ENCODE peak calls at places on chromosomes 1 and 21, in five cellular contexts. One of them, this sample, is unnamed.

GRCh38 chr1:83692524-83693336 is 306.2 kb downstream of the TTLL7 start:
- DNase-seq in WTC11: peak
- DNase-seq in NCI-H2171 treated with DMSO at 0.1 percent for 48 hours: no peak
- DNase-seq in non-pigmented ciliary epithelial cell: peak
- DNase-seq in vagina: no peak
- DNase-seq in this sample: no peak

GRCh38 chr21:26127918-26128317 is 42.7 kb downstream of the APP start:
- DNase-seq in WTC11: no peak
- DNase-seq in NCI-H2171 treated with DMSO at 0.1 percent for 48 hours: no peak
- DNase-seq in non-pigmented ciliary epithelial cell: no peak
- DNase-seq in vagina: no peak
- DNase-seq in this sample: peak

GRCh38 chr1:108190686-108191416 is 9.3 kb downstream of the SLC25A24 start:
- DNase-seq in WTC11: no peak
- DNase-seq in NCI-H2171 treated with DMSO at 0.1 percent for 48 hours: peak
- DNase-seq in non-pigmented ciliary epithelial cell: no peak
- DNase-seq in vagina: no peak
- DNase-seq in this sample: no peak

GRCh38 chr1:97412155-97412554 is 508.7 kb downstream of the DPYD start:
- DNase-seq in WTC11: no peak
- DNase-seq in NCI-H2171 treated with DMSO at 0.1 percent for 48 hours: no peak
- DNase-seq in non-pigmented ciliary epithelial cell: no peak
- DNase-seq in vagina: no peak
- DNase-seq in this sample: no peak

GRCh38 chr1:211697356-211697755 is 21.9 kb upstream of the NEK2 start:
- DNase-seq in WTC11: no peak
- DNase-seq in NCI-H2171 treated with DMSO at 0.1 percent for 48 hours: peak
- DNase-seq in non-pigmented ciliary epithelial cell: no peak
- DNase-seq in vagina: no peak
- DNase-seq in this sample: no peak

GRCh38 chr1:47434051-47434842 is 3.6 kb upstream of the FOXD2 start:
- DNase-seq in WTC11: no peak
- DNase-seq in NCI-H2171 treated with DMSO at 0.1 percent for 48 hours: no peak
- DNase-seq in non-pigmented ciliary epithelial cell: no peak
- DNase-seq in vagina: no peak
- DNase-seq in this sample: no peak

GRCh38 chr21:28272272-28272992 is 720.2 kb downstream of the LTN1 start:
- DNase-seq in WTC11: no peak
- DNase-seq in NCI-H2171 treated with DMSO at 0.1 percent for 48 hours: no peak
- DNase-seq in non-pigmented ciliary epithelial cell: no peak
- DNase-seq in vagina: no peak
- DNase-seq in this sample: no peak

GRCh38 chr1:41670558-41670957 is 186.1 kb upstream of the EDN2 start:
- DNase-seq in WTC11: no peak
- DNase-seq in NCI-H2171 treated with DMSO at 0.1 percent for 48 hours: no peak
- DNase-seq in non-pigmented ciliary epithelial cell: peak
- DNase-seq in vagina: no peak
- DNase-seq in this sample: peak

GRCh38 chr1:105137543-105138444 is 1388.1 kb downstream of the AMY1C start:
- DNase-seq in WTC11: peak
- DNase-seq in NCI-H2171 treated with DMSO at 0.1 percent for 48 hours: peak
- DNase-seq in non-pigmented ciliary epithelial cell: no peak
- DNase-seq in vagina: no peak
- DNase-seq in this sample: peak

GRCh38 chr21:37986751-37987399 is 70.6 kb upstream of the KCNJ6 start:
- DNase-seq in WTC11: no peak
- DNase-seq in NCI-H2171 treated with DMSO at 0.1 percent for 48 hours: peak
- DNase-seq in non-pigmented ciliary epithelial cell: no peak
- DNase-seq in vagina: no peak
- DNase-seq in this sample: no peak

GRCh38 chr1:2212542-2213491 is 15.3 kb upstream of the SKI start:
- DNase-seq in WTC11: peak
- DNase-seq in NCI-H2171 treated with DMSO at 0.1 percent for 48 hours: peak
- DNase-seq in non-pigmented ciliary epithelial cell: peak
- DNase-seq in vagina: no peak
- DNase-seq in this sample: peak

GRCh38 chr1:47755368-47755990 is 241.7 kb downstream of the TRABD2B start:
- DNase-seq in WTC11: peak
- DNase-seq in NCI-H2171 treated with DMSO at 0.1 percent for 48 hours: no peak
- DNase-seq in non-pigmented ciliary epithelial cell: no peak
- DNase-seq in vagina: no peak
- DNase-seq in this sample: peak

GRCh38 chr1:204331847-204332487 is 27.8 kb downstream of the PLEKHA6 start:
- DNase-seq in WTC11: no peak
- DNase-seq in NCI-H2171 treated with DMSO at 0.1 percent for 48 hours: no peak
- DNase-seq in non-pigmented ciliary epithelial cell: no peak
- DNase-seq in vagina: no peak
- DNase-seq in this sample: no peak

GRCh38 chr1:99808391-99809115 is 41.6 kb upstream of the AGL start:
- DNase-seq in WTC11: no peak
- DNase-seq in NCI-H2171 treated with DMSO at 0.1 percent for 48 hours: peak
- DNase-seq in non-pigmented ciliary epithelial cell: peak
- DNase-seq in vagina: no peak
- DNase-seq in this sample: peak

GRCh38 chr1:6245869-6246496 is 2.0 kb downstream of the HES3 start:
- DNase-seq in WTC11: peak
- DNase-seq in NCI-H2171 treated with DMSO at 0.1 percent for 48 hours: peak
- DNase-seq in non-pigmented ciliary epithelial cell: no peak
- DNase-seq in vagina: no peak
- DNase-seq in this sample: no peak

GRCh38 chr21:35016071-35016470 is 33.0 kb downstream of the RUNX1 start:
- DNase-seq in WTC11: no peak
- DNase-seq in NCI-H2171 treated with DMSO at 0.1 percent for 48 hours: no peak
- DNase-seq in non-pigmented ciliary epithelial cell: no peak
- DNase-seq in vagina: no peak
- DNase-seq in this sample: no peak

GRCh38 chr1:39789571-39790110 is 976 bp upstream of the BMP8B start:
- DNase-seq in WTC11: peak
- DNase-seq in NCI-H2171 treated with DMSO at 0.1 percent for 48 hours: no peak
- DNase-seq in non-pigmented ciliary epithelial cell: no peak
- DNase-seq in vagina: no peak
- DNase-seq in this sample: no peak

GRCh38 chr1:214281902-214282695 is 1.1 kb downstream of the SMYD2 start:
- DNase-seq in WTC11: no peak
- DNase-seq in NCI-H2171 treated with DMSO at 0.1 percent for 48 hours: no peak
- DNase-seq in non-pigmented ciliary epithelial cell: no peak
- DNase-seq in vagina: no peak
- DNase-seq in this sample: peak

GRCh38 chr1:70034403-70034802 is 171.0 kb downstream of the LRRC40 start:
- DNase-seq in WTC11: peak
- DNase-seq in NCI-H2171 treated with DMSO at 0.1 percent for 48 hours: peak
- DNase-seq in non-pigmented ciliary epithelial cell: peak
- DNase-seq in vagina: no peak
- DNase-seq in this sample: peak